ENCODE peak calls at places on chromosome 15, in eight cellular contexts. Y is GM23338, V is Panc1, G is HCT116, B is K562, E is HepG2, W is GM12878, K is SK-N-SH. O is an unnamed sample.

GRCh38 chr15:31328999-31329639 is 2.5 kb downstream of the KLF13 start:
- DNase-seq in B (peak; percentile 74), W (no peak), G (no peak), V (no peak), Y (peak; percentile 67), E (no peak), K (peak; percentile 33), O (peak; percentile 42)

GRCh38 chr15:50418041-50418583 is 6.1 kb upstream of the USP8 start:
- DNase-seq in G (peak; percentile 24), B (no peak), Y (no peak), E (no peak), W (no peak), K (no peak), V (no peak), O (no peak)

GRCh38 chr15:39213385-39213840 is 367.5 kb upstream of the THBS1 start:
- DNase-seq in W (no peak), B (peak; percentile 26), V (no peak), G (peak; percentile 84), E (peak; percentile 94), Y (peak; percentile 97), K (no peak), O (no peak)

GRCh38 chr15:48721061-48721810 is 75.7 kb upstream of the FBN1 start:
- DNase-seq in K (no peak), G (no peak), V (no peak), W (no peak), Y (no peak), E (no peak), B (no peak), O (no peak)

GRCh38 chr15:55619783-55620182 is 31.6 kb upstream of the PYGO1 start:
- DNase-seq in K (no peak), Y (no peak), W (no peak), E (no peak), B (no peak), G (no peak), V (no peak), O (no peak)

GRCh38 chr15:45393851-45394250 is 15.5 kb upstream of the GATM start:
- DNase-seq in V (no peak), W (no peak), K (no peak), E (peak; percentile 59), G (no peak), Y (peak; percentile 47), B (no peak), O (no peak)

GRCh38 chr15:75232826-75233503 is 25.2 kb upstream of the GOLGA6C start:
- DNase-seq in W (no peak), G (no peak), Y (no peak), V (no peak), B (no peak), E (no peak), K (no peak), O (no peak)

GRCh38 chr15:60221356-60221755 is 176.4 kb downstream of the ANXA2 start:
- DNase-seq in G (no peak), K (no peak), E (no peak), Y (no peak), V (no peak), B (no peak), W (no peak), O (no peak)

GRCh38 chr15:97316362-97316761 is 644.1 kb upstream of the ARRDC4 start:
- DNase-seq in G (no peak), V (no peak), W (no peak), B (no peak), K (no peak), E (no peak), Y (no peak), O (no peak)

GRCh38 chr15:25439456-25439836 is 622 bp upstream of the UBE3A start:
- DNase-seq in E (peak; percentile 53), K (no peak), V (no peak), Y (peak; percentile 27), G (peak; percentile 6), B (peak; percentile 7), W (no peak), O (no peak)

GRCh38 chr15:66692808-66693596 is 9.0 kb upstream of the SMAD6 start:
- DNase-seq in K (no peak), Y (no peak), B (no peak), W (peak; percentile 45), V (no peak), E (no peak), G (no peak), O (no peak)

GRCh38 chr15:67176195-67176971 is 78.1 kb downstream of the AAGAB start:
- DNase-seq in W (no peak), Y (peak; percentile 33), E (no peak), V (no peak), G (no peak), B (no peak), K (peak; percentile 56), O (no peak)

GRCh38 chr15:88091444-88092016 is 165.0 kb downstream of the NTRK3 start:
- DNase-seq in G (no peak), E (no peak), K (no peak), W (no peak), V (no peak), B (no peak), Y (no peak), O (no peak)

GRCh38 chr15:25862469-25863066 is 559 bp downstream of the ATP10A start:
- DNase-seq in G (no peak), W (no peak), K (no peak), E (no peak), B (no peak), V (no peak), Y (peak; percentile 57), O (no peak)

DNA sequence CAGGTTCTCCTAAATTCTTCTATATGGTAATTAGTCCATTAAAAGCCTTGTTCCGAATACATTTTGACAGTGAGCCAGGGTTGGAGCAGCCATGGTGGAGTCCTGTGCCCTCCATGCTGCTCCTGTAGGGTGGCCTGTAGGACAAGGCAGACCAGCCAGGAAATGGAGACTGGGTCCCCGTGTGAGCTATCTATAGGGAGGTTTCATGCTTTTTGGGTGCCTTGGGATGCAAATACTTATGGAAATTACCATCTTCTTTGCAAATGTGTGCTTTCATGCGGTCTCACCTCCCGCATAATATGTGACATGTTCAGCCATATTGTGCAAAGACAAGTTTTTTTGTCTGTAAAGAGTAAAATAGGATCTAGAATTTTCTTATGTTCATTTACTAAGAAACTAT is 58.0 kb upstream of the FURIN start:
- DNase-seq in W (no peak), K (no peak), Y (no peak), B (no peak), V (no peak), E (no peak), G (no peak), O (no peak)
- TF ChIP-seq CTCF in W (no peak), K (no peak), Y (no peak), B (no peak), V (no peak), E (no peak), G (no peak), O (no peak)

DNA sequence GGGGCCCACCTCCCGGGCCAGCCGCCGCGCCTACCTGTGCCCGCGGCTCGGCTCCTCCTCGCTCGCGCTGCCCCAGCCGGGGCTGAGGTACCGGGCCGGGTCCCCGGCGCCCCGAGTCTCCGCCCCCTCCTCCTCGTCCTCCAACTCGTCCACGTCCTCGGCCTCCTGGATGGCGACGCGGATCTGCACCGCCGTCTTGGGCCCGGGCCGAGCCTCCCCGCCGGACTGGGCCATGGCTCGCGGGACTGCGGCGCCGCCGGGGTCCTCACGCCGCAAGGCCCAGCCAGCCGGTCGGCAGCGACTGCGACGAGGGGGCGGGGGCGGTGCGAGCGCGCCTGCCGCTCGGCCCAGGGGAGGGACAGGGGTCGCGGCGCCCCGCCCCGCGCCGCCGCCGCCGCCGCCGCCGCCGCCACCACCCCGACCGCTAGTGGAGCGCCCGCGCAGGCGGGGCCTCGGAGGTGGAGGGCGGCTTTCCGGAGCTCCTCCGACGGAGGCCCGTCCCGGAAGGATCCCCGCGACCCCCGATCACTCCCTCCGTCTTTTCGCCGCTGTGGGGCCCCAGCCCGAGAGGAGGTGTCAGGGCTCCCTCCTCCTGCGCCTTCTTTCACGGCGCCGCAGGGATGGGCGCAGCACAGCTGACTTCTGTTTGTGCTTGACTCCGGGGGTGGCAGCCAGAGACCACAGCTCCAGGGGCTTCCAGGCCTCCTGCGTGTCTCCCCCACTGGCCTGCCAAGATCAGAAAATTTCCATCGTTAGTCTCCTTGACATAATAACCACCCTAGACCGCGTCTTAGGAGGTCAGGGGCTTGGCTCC is at the start of gene LARP6:
- DNase-seq in B (peak; percentile 15), G (no peak), K (peak; percentile 96), Y (peak; percentile 72), W (no peak), E (no peak), V (no peak), O (no peak)
- TF ChIP-seq REST in B (no peak), G (no peak), K (no peak), Y (no peak), W (no peak), E (no peak), V (no peak), O (no peak)

GRCh38 chr15:63040954-63041353 is 1.6 kb upstream of the TPM1 start:
- DNase-seq in V (no peak), G (no peak), W (no peak), Y (no peak), B (no peak), E (no peak), K (peak; percentile 70), O (no peak)

GRCh38 chr15:63043391-63044076 is 987 bp downstream of the TPM1 start:
- DNase-seq in Y (no peak), K (peak; percentile 60), E (no peak), V (no peak), G (no peak), B (no peak), W (no peak), O (peak; percentile 31)

GRCh38 chr15:63041402-63041977 is 1.1 kb upstream of the TPM1 start:
- DNase-seq in V (no peak), G (no peak), W (no peak), K (no peak), Y (no peak), B (no peak), E (no peak), O (no peak)

GRCh38 chr15:63042879-63043340 is 363 bp downstream of the TPM1 start:
- DNase-seq in E (no peak), B (no peak), G (no peak), W (no peak), Y (no peak), K (peak; percentile 64), V (no peak), O (no peak)

GRCh38 chr15:63041982-63042878 is at the start of gene TPM1:
- DNase-seq in B (no peak), V (no peak), W (no peak), K (peak; percentile 83), E (peak; percentile 73), G (no peak), Y (peak; percentile 94), O (no peak)
- TF ChIP-seq POLR2AphosphoS5 in B (no peak), V (peak; percentile 62), W (no peak), K (peak; percentile 97), E (no peak), G (no peak), Y (peak; percentile 93), O (no peak)

DNA sequence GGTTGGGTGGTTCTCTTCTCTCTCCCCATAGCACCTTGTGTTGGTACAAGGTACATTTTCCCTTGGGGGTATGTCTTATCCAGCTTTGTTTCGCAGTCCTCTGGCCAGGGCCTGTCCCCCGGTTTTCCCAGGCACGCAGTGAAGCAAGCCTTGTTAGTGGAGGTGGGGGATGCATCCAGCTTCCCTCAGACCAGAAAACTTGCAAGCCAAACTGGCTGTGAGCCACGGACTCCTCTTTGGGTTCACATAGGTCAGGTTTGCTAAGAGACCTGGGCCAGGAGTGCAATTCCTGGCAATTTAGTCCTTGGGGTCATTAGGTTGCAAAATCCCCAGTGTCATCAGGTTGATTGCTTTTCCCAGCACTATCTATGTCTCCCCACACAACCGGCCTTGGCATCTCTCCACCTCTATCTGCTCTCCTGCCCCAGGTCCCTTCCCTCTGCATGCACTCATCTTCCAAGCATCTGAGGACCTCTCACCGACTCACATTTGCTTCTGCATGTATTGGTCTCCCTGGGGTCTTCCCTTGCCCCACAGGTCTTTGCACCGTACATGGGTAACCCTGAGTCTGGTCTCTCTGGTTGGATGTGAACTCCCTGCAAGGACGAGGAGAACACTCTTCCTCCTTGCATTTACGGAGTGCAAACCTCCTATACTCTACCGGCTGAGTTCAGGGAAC is 34.2 kb downstream of the BCL2L10 start:
- DNase-seq in G (no peak), V (no peak), E (peak; percentile 85), B (no peak), K (no peak), W (no peak), Y (no peak), O (no peak)
- TF ChIP-seq CTCF in G (no peak), V (no peak), E (no peak), B (no peak), K (no peak), W (no peak), Y (no peak), O (no peak)